ENCODE peak calls at places on chromosomes 5 and 9, in seven cellular contexts. B is neuronal stem cell, H is IMR-90, P is H9, L is trophoblast cell, X is H1, R is mesenchymal stem cell. D is an unnamed sample.

GRCh38 chr5:3375586-3376311 is 219.9 kb upstream of the IRX1 start:
- DNase-seq in B (no peak), H (no peak), P (no peak), L (no peak), X (peak), R (no peak), D (no peak)

GRCh38 chr9:23811633-23812032 is 14.4 kb downstream of the ELAVL2 start:
- DNase-seq in B (no peak), H (no peak), P (no peak), L (no peak), X (no peak), R (no peak), D (no peak)

GRCh38 chr9:108274971-108275370 is 580.8 kb downstream of the ACTL7B start:
- DNase-seq in B (no peak), H (no peak), P (no peak), L (peak), X (no peak), R (no peak), D (no peak)

GRCh38 chr5:14707811-14708210 is 43.3 kb downstream of the OTULIN start:
- DNase-seq in B (no peak), H (no peak), P (no peak), L (no peak), X (no peak), R (no peak), D (no peak)

GRCh38 chr5:87997662-87998061 is 271.0 kb downstream of the TMEM161B start:
- DNase-seq in B (no peak), H (no peak), P (no peak), L (no peak), X (no peak), R (no peak), D (no peak)

GRCh38 chr5:111135406-111135805 is 43.3 kb downstream of the WDR36 start:
- DNase-seq in B (peak), H (no peak), P (no peak), L (no peak), X (no peak), R (no peak), D (no peak)

GRCh38 chr9:123305879-123306278 is 37.5 kb upstream of the STRBP start:
- DNase-seq in B (no peak), H (no peak), P (no peak), L (no peak), X (no peak), R (no peak), D (no peak)

GRCh38 chr9:131627846-131628820 is 82.8 kb downstream of the PRRT1B start:
- DNase-seq in B (no peak), H (peak), P (no peak), L (peak), X (no peak), R (peak), D (no peak)

GRCh38 chr5:538801-539468 is 14.7 kb upstream of the SLC9A3 start:
- DNase-seq in B (no peak), H (no peak), P (no peak), L (no peak), X (no peak), R (no peak), D (no peak)

GRCh38 chr9:7121055-7121454 is 363.3 kb downstream of the KDM4C start:
- DNase-seq in B (no peak), H (no peak), P (no peak), L (no peak), X (no peak), R (no peak), D (no peak)

GRCh38 chr5:115480900-115481299 is 63.7 kb downstream of the FEM1C start:
- DNase-seq in B (no peak), H (no peak), P (no peak), L (no peak), X (no peak), R (no peak), D (no peak)

GRCh38 chr5:144333336-144333920 is 162.8 kb downstream of the KCTD16 start:
- DNase-seq in B (no peak), H (peak), P (no peak), L (no peak), X (no peak), R (no peak), D (no peak)

GRCh38 chr5:123610209-123610608 is 98.2 kb downstream of the CSNK1G3 start:
- DNase-seq in B (no peak), H (peak), P (no peak), L (no peak), X (no peak), R (peak), D (no peak)

DNA sequence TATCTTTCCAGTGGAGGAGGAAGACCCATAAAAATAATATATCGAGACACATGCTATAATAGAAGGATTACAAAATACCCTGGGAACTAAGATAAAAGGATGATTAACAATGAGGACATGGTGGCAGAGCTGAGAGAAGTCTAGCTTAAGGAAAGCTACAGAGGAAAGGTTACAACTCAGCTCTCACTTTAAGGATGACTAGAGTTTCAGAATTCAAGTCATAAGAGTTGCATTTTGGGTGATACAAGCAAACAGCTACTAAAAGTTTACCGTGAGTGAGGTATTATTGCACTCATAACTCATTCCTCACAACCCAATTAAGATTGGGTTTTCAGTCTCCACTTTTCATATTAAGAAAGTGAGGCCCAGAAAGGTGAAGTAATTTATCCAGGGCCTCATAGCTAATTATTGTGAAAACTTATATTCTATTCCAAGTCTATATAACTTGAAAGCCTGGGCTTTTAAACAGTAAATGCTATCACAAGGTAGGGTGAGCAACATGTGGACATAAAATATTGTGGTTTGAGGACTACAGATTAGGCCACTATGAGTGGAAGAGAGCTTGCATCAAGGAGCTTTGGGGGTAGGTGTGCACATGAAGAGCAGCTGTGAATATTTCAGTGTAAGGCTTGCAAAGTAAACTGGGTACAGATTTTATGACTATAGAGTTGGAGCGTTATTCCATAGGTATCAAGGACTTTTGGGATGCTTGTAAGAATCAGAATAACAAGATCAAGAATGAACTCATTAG is 28.0 kb downstream of the JAKMIP2 start:
- DNase-seq in B (no peak), H (no peak), P (no peak), L (no peak), X (no peak), R (no peak), D (no peak)
- H2BK120ac ChIP-seq in B (no peak), H (no peak), P (no peak), L (no peak), X (no peak), R (no peak), D (no peak)

DNA sequence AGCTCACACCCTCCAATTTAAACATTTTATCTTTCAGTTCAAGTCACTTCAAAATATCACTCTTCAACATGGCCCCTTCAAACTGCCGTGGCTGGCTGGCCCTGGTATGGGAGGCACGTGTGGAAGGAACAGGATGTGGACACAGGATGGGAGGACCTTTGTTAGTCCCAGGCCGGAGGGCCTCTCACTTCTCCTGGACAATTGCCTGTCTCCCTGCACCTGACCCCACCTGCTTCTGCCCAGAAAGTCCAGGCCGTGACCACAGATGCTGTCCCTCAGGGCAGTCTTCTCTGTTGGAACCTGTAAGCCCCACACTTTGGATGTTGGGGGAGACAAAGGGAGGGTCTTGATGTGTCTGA is 19.4 kb downstream of the AMBP start:
- DNase-seq in B (no peak), H (no peak), P (peak), L (no peak), X (peak), R (no peak), D (no peak)
- H3K9ac ChIP-seq in B (no peak), H (no peak), P (no peak), L (no peak), X (no peak), R (no peak), D (no peak)

GRCh38 chr9:128987800-128988199 is 40.3 kb downstream of the NUP188 start:
- DNase-seq in B (no peak), H (peak), P (no peak), L (no peak), X (no peak), R (peak), D (no peak)
- H2BK120ac ChIP-seq in B (no peak), H (peak), P (no peak), L (no peak), X (no peak), R (no peak), D (no peak)

DNA sequence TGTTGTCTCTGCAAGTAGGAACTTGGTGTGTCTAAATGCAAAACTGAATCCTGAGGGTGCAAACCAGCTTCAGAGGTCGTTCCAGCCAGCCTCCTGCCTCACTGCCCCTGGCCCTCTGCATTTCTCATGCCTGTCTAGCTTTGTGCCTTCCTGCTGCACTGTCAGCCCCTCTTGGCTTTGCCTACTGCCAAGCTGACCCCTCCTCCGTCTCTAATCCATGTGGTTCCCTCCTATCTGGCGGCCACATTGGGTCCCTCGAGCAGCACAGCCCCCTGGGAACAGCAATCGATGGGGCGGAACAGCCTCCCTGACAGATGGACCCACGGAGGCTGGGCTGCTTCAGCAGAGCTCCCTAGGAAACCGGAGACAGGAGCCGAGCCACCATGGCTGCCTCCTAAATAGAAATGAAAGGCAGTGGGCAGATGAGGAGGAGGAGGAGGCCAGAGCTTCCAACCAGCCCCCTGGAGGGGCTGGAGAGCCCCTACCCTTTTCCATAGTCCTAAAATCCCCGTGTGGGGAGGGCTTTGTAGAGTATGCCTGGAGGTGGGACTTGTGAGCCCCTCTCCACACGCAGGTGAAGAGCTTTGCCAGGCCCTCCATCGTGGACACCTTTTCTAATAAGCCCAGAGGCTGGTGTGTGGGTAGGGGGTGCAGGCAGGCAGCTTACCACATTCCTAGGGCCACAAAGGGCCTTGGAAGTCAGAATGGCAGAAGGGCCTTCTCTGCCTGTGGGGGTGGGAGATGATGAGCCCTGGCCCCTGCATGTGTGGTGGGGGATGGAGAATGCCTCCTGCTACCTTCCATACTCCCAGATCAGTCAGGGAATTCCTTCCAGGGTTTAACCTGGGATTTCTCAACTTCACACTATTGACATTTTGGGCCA is 9.2 kb upstream of the CXXC5 start:
- DNase-seq in B (no peak), H (no peak), P (no peak), L (no peak), X (peak), R (no peak), D (no peak)
- H3K9ac ChIP-seq in B (no peak), H (no peak), P (no peak), L (no peak), X (no peak), R (peak), D (peak)

GRCh38 chr9:20603524-20604268 is 18.6 kb downstream of the MLLT3 start:
- DNase-seq in B (peak), H (no peak), P (no peak), L (no peak), X (no peak), R (no peak), D (peak)

GRCh38 chr9:20604561-20604960 is 17.7 kb downstream of the MLLT3 start:
- DNase-seq in B (no peak), H (peak), P (no peak), L (no peak), X (no peak), R (peak), D (no peak)

GRCh38 chr9:20606637-20607036 is 15.7 kb downstream of the MLLT3 start:
- DNase-seq in B (no peak), H (no peak), P (no peak), L (no peak), X (no peak), R (no peak), D (no peak)

GRCh38 chr9:20611751-20612287 is 10.5 kb downstream of the MLLT3 start:
- DNase-seq in B (no peak), H (peak), P (no peak), L (peak), X (no peak), R (peak), D (peak)

DNA sequence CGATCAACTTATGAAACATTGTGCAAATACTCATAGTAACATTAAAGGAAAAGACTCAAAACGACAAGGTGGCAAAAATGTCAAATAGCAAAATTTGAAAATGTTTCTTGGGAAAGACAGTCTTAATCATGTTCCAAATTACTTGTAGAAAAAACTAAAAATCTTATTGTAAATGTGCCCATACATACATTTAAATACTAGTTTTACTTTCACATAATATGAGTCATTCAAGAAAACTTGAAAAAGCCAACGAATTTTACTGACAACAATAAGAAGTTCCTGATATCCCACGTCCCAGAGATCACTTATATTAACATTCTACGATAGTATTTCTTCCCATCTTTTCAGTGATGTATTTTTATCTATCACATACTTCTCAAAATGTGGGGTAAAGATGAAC is 13.7 kb downstream of the MLLT3 start:
- DNase-seq in B (no peak), H (no peak), P (no peak), L (no peak), X (no peak), R (no peak), D (no peak)
- H2BK120ac ChIP-seq in B (no peak), H (no peak), P (no peak), L (no peak), X (no peak), R (no peak), D (no peak)

GRCh38 chr5:178203670-178204204 is 596 bp upstream of the HNRNPAB start:
- DNase-seq in B (no peak), H (no peak), P (no peak), L (no peak), X (no peak), R (no peak), D (no peak)
- H3K9ac ChIP-seq in B (peak), H (peak), P (peak), L (peak), X (peak), R (peak), D (peak)

GRCh38 chr9:89594811-89595550 is 9.8 kb upstream of the GADD45G start:
- DNase-seq in B (no peak), H (no peak), P (no peak), L (peak), X (peak), R (no peak), D (no peak)

GRCh38 chr9:89592201-89592815 is 12.5 kb upstream of the GADD45G start:
- DNase-seq in B (no peak), H (no peak), P (no peak), L (no peak), X (no peak), R (no peak), D (no peak)

GRCh38 chr9:89593776-89594427 is 10.9 kb upstream of the GADD45G start:
- DNase-seq in B (peak), H (peak), P (peak), L (peak), X (peak), R (peak), D (peak)

GRCh38 chr9:89591291-89592200 is 13.3 kb upstream of the GADD45G start:
- DNase-seq in B (no peak), H (no peak), P (no peak), L (no peak), X (no peak), R (no peak), D (no peak)

DNA sequence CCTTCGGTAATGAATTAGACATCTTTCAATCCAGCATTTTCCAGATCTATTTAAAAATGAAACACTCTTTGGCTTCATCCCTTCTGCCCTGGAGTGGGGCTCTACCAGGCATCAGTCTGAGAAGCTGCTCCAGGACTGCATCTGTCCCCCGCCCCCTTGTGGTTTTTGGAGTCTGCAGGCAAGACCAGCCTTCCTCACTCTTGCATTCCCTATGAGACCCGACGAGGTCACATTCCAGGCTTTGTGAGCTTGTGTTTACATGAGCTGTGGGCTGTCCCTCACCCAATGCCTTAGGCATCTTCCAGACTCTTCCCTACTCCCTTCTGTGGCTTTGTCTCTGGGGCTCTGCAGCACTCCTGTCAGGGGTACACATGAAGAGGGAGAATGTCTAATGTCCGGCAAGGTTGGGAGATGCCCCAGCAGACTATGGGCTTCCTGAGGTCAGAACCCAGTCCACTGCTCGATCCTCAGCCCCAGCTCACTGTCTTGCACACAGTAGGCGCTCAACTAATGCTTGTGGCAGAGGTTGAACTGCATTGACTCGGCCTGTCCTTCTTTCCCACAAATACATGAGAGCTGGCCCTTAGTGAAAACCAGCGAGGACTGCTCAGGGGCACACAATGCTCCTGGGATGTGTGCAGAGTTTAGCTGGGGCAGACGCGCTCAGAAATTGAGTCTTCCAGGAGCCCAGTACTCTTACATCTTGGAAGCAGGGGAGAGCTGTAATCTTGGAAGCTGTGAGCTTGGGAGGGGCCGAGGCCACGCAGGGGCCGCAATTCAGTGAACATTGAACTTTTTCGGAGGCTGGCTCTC is 11.6 kb upstream of the GADD45G start:
- DNase-seq in B (peak), H (peak), P (peak), L (peak), X (peak), R (peak), D (peak)
- H2BK120ac ChIP-seq in B (no peak), H (no peak), P (no peak), L (peak), X (no peak), R (peak), D (no peak)

GRCh38 chr5:124952079-124952478 is 205.6 kb upstream of the ZNF608 start:
- DNase-seq in B (no peak), H (peak), P (no peak), L (peak), X (no peak), R (peak), D (no peak)

GRCh38 chr5:124949862-124950261 is 203.4 kb upstream of the ZNF608 start:
- DNase-seq in B (no peak), H (no peak), P (no peak), L (peak), X (no peak), R (no peak), D (no peak)

GRCh38 chr5:124951676-124952075 is 205.2 kb upstream of the ZNF608 start:
- DNase-seq in B (no peak), H (no peak), P (no peak), L (no peak), X (no peak), R (no peak), D (no peak)

GRCh38 chr5:124952566-124952965 is 206.1 kb upstream of the ZNF608 start:
- DNase-seq in B (no peak), H (no peak), P (no peak), L (no peak), X (no peak), R (no peak), D (no peak)

DNA sequence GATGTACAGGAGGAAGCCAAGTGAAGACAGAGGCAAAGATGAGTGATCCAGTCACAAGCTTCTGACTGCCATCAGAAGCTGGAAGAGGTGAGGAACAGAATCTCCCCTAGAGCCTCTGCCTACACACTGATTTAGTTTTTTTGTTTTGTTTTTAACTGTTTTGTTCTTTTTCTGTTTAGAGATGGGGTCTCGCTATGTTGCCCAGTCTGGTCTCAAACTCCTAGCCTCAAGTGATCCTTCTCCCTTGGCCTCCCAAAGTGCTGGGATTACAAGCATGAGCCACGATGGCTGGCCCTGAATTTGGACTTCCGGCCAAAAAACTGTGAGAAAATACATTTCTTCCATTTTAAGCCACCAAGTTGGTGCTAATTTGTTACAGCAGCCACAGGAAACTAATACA is 204.7 kb upstream of the ZNF608 start:
- DNase-seq in B (no peak), H (no peak), P (no peak), L (no peak), X (no peak), R (no peak), D (no peak)
- H3K9ac ChIP-seq in B (no peak), H (no peak), P (no peak), L (no peak), X (no peak), R (no peak), D (no peak)

DNA sequence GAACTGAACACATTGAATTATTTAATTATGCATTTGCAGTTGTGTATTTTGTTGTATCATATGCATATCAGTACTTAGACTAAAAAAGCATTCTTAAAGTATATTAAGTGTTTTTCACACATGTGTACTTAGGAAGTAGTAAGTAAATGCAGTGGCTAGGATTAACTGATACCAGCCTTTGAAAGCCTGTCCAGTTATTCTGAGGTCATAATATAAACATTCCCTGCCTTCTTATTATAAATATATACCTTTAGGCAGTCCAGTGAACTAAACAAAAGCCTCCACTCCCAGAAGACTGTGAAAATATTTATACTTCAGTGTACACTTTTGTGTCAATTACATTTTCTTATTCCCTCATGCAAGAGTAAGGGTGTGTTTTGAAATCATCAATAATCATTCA is 83.8 kb downstream of the TLE4 start:
- DNase-seq in B (no peak), H (peak), P (no peak), L (no peak), X (no peak), R (peak), D (no peak)
- H2BK120ac ChIP-seq in B (no peak), H (no peak), P (no peak), L (no peak), X (no peak), R (no peak), D (no peak)

GRCh38 chr9:134358968-134359319 is 32.7 kb downstream of the RXRA start:
- DNase-seq in B (no peak), H (no peak), P (no peak), L (no peak), X (no peak), R (no peak), D (no peak)
- H3K9ac ChIP-seq in B (no peak), H (no peak), P (no peak), L (no peak), X (no peak), R (no peak), D (no peak)

D was measured in mesendoderm.